ENCODE peak calls at places on chromosomes 3 and 15, in six cellular contexts. F, O, I, K, N and W are unnamed samples.
A peak's percentile ranks its signal among the peaks of the same experiment; 100 is the strongest.

GRCh38 chr3:113533534-113533892 is 1.2 kb downstream of the SIDT1 start:
- DNase-seq in F (no peak), O (no peak), I (no peak), K (no peak), N (no peak), W (no peak)

GRCh38 chr15:57785039-57785438 is 78.5 kb downstream of the POLR2M start:
- DNase-seq in F (no peak), O (no peak), I (no peak), K (no peak), N (no peak), W (no peak)

GRCh38 chr3:14179114-14179465 is 473 bp downstream of the LSM3 start:
- DNase-seq in F (no peak), O (no peak), I (no peak), K (no peak), N (no peak), W (no peak)

GRCh38 chr3:195020921-195021320 is 250.0 kb downstream of the XXYLT1 start:
- DNase-seq in F (no peak), O (no peak), I (no peak), K (no peak), N (no peak), W (no peak)

GRCh38 chr15:70539912-70540520 is 223.3 kb downstream of the UACA start:
- DNase-seq in F (no peak), O (no peak), I (no peak), K (no peak), N (peak; percentile 26), W (peak; percentile 40)

GRCh38 chr3:14687360-14687759 is 12.4 kb downstream of the C3orf20 start:
- DNase-seq in F (no peak), O (no peak), I (no peak), K (no peak), N (no peak), W (no peak)

GRCh38 chr3:173037840-173038483 is 103.1 kb downstream of the SPATA16 start:
- DNase-seq in F (no peak), O (no peak), I (no peak), K (no peak), N (no peak), W (peak; percentile 70)

GRCh38 chr3:191882289-191882688 is 421.3 kb downstream of the PYDC2 start:
- DNase-seq in F (no peak), O (no peak), I (no peak), K (no peak), N (no peak), W (peak; percentile 84)

GRCh38 chr3:184338538-184338945 is 1.1 kb downstream of the FAM131A start:
- DNase-seq in F (peak; percentile 93), O (peak; percentile 87), I (peak; percentile 88), K (peak; percentile 68), N (peak; percentile 86), W (peak; percentile 93)

GRCh38 chr3:102536479-102536878 is 101.7 kb downstream of the ZPLD1 start:
- DNase-seq in F (no peak), O (peak; percentile 33), I (peak; percentile 5), K (peak; percentile 39), N (no peak), W (peak; percentile 42)

GRCh38 chr15:65751431-65751830 is 40.7 kb downstream of the DENND4A start:
- DNase-seq in F (no peak), O (no peak), I (no peak), K (no peak), N (no peak), W (no peak)

GRCh38 chr15:74933573-74933972 is 4.3 kb downstream of the COX5A start:
- DNase-seq in F (no peak), O (no peak), I (no peak), K (no peak), N (no peak), W (no peak)

GRCh38 chr15:25508369-25509002 is 69.7 kb upstream of the UBE3A start:
- DNase-seq in F (no peak), O (peak; percentile 64), I (peak; percentile 41), K (peak; percentile 1), N (no peak), W (peak; percentile 57)

GRCh38 chr3:127410678-127411077 is 122.8 kb upstream of the PRR20G start:
- DNase-seq in F (no peak), O (no peak), I (no peak), K (no peak), N (peak; percentile 3), W (no peak)

GRCh38 chr3:112128843-112129727 is 4.0 kb downstream of the GCSAM start:
- DNase-seq in F (peak; percentile 61), O (peak; percentile 75), I (no peak), K (peak; percentile 59), N (no peak), W (peak; percentile 94)

GRCh38 chr3:11717301-11717700 is 73.6 kb upstream of the VGLL4 start:
- DNase-seq in F (no peak), O (peak; percentile 39), I (no peak), K (peak; percentile 73), N (no peak), W (peak; percentile 47)

GRCh38 chr3:120168038-120168437 is 73.8 kb upstream of the GSK3B start:
- DNase-seq in F (no peak), O (no peak), I (no peak), K (no peak), N (no peak), W (no peak)
- H2BK15ac ChIP-seq in F (no peak overlapping the region), O (no peak overlapping the region), I (no peak overlapping the region), K (no peak overlapping the region), N (no peak overlapping the region), W (no peak overlapping the region)

DNA sequence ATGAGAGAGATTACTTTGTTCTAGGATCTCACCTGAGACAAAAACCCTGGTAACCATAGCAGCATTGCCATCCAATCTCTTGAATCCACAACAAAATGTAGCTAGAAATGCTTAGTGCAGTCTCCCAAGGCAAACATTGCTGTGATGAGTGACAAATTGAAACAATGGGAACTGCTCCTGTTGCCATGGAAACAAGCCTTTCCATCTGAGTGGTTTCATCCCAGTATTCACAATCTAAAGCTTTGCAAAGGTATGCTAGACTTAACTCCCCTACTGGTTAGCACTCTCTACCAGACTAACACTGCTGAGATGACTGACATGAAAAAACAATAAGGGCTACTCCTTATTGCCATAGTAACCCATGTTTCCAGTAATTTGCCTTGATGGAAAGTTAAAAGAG is 172.5 kb upstream of the CNTN3 start:
- DNase-seq in F (no peak), O (no peak), I (peak; percentile 51), K (no peak), N (no peak), W (peak; percentile 89)
- H2BK15ac ChIP-seq in F (no peak overlapping the region), O (no peak overlapping the region), I (no peak overlapping the region), K (no peak overlapping the region), N (no peak overlapping the region), W (no peak overlapping the region)

GRCh38 chr3:188559069-188559410 is 405.1 kb downstream of the LPP start:
- DNase-seq in F (no peak), O (no peak), I (no peak), K (no peak), N (no peak), W (no peak)
- H2BK15ac ChIP-seq in F (no peak overlapping the region), O (no peak overlapping the region), I (no peak overlapping the region), K (no peak overlapping the region), N (no peak overlapping the region), W (no peak overlapping the region)

GRCh38 chr15:40245666-40246065 is 6.8 kb downstream of the PAK6 start:
- DNase-seq in F (peak; percentile 25), O (no peak), I (no peak), K (no peak), N (no peak), W (no peak)

GRCh38 chr15:40246496-40247275 is 7.8 kb downstream of the PAK6 start:
- DNase-seq in F (no peak), O (no peak), I (no peak), K (no peak), N (no peak), W (no peak)

GRCh38 chr15:40248006-40248783 is 9.3 kb downstream of the PAK6 start:
- DNase-seq in F (peak; percentile 23), O (no peak), I (no peak), K (no peak), N (no peak), W (no peak)

GRCh38 chr15:40249477-40250303 is 10.8 kb downstream of the PAK6 start:
- DNase-seq in F (no peak), O (peak; percentile 37), I (no peak), K (peak; percentile 81), N (no peak), W (no peak)

DNA sequence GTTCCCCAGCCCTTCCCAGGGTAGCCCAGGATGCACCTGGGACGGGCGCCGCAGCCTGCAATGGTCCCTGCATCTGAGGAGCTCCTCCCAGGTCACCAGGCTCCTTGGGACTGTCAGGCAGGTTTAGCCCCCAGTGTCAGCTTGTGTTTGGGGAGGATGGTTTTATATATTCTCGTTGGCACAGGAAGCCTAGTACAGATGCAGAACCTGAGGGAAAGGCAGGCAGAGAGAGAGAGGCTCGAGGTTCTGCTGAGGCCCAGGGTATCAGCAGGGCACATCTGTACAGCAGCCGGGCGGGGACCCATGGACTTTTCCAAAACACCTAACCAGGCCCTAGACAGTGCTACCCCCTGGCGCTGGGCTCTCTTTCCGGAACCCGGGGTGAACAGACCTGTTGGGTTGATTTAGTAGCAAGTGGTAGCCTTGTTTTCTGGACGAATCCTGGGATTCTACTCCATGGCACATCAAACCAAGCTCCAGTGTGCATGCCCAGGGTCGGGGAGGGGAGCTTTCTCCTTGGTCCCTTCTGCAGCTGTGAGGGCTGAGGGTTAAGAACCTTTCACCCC is 8.6 kb downstream of the PAK6 start:
- DNase-seq in F (no peak), O (no peak), I (no peak), K (no peak), N (no peak), W (no peak)
- H2BK15ac ChIP-seq in F (no peak overlapping the region), O (no peak overlapping the region), I (no peak overlapping the region), K (no peak overlapping the region), N (no peak overlapping the region), W (no peak overlapping the region)

DNA sequence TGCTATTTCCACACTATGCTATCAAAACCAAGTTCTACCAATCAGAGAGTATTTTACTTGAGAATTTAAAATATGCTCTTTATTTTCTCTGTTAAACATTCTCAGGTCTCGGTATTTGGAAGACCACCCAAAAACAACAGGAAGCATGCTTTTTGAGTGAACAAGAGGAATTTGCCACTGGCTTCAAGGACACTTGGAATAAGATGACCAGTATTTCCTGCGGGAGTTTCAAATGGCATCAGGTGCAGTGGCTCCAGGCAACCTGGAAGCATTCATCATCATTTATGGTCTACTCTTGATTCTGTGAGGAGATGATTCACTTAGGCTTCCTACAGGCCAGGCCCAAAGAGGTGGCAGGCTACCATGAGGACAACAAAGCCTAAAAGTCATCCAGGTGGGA is 305.7 kb upstream of the ATP11B start:
- DNase-seq in F (no peak), O (no peak), I (no peak), K (no peak), N (no peak), W (no peak)
- H2BK15ac ChIP-seq in F (no peak overlapping the region), O (no peak overlapping the region), I (no peak overlapping the region), K (no peak overlapping the region), N (no peak overlapping the region), W (no peak overlapping the region)